ENCODE peak calls at places on chromosome 10, in four cellular contexts. Z is SK-N-SH, J is GM20000, V is cardiac fibroblast. G is an unnamed sample.

GRCh38 chr10:9296206-9296605 is 1241.7 kb downstream of the GATA3 start:
- DNase-seq in V (no peak), J (no peak), Z (no peak), G (no peak)

GRCh38 chr10:69409968-69410367 is 6.8 kb downstream of the TACR2 start:
- DNase-seq in Z (no peak), V (peak), J (peak), G (no peak)

GRCh38 chr10:71461917-71462641 is 65.4 kb downstream of the CDH23 start:
- DNase-seq in V (no peak), J (no peak), Z (no peak), G (no peak)

GRCh38 chr10:117133273-117134083 is 4.6 kb downstream of the VAX1 start:
- DNase-seq in Z (peak), V (no peak), J (peak), G (no peak)

GRCh38 chr10:20257422-20257821 is 441.2 kb downstream of the PLXDC2 start:
- DNase-seq in V (no peak), J (no peak), Z (no peak), G (no peak)

GRCh38 chr10:11869743-11870460 is 46.7 kb downstream of the PROSER2 start:
- DNase-seq in V (peak), Z (peak), J (no peak), G (no peak)

GRCh38 chr10:82213784-82214183 is 338.8 kb downstream of the NRG3 start:
- DNase-seq in Z (no peak), V (no peak), J (no peak), G (no peak)

GRCh38 chr10:35422236-35422635 is 85.9 kb downstream of the CCNY start:
- DNase-seq in Z (no peak), J (no peak), V (no peak), G (no peak)

GRCh38 chr10:19983880-19984279 is 167.6 kb downstream of the PLXDC2 start:
- DNase-seq in J (no peak), V (no peak), Z (no peak), G (no peak)

GRCh38 chr10:103473261-103473671 is 5.8 kb downstream of the CALHM3 start:
- DNase-seq in V (no peak), Z (no peak), J (no peak), G (no peak)

GRCh38 chr10:114110174-114110972 is 63.6 kb downstream of the CCDC186 start:
- DNase-seq in Z (no peak), J (no peak), V (no peak), G (no peak)

DNA sequence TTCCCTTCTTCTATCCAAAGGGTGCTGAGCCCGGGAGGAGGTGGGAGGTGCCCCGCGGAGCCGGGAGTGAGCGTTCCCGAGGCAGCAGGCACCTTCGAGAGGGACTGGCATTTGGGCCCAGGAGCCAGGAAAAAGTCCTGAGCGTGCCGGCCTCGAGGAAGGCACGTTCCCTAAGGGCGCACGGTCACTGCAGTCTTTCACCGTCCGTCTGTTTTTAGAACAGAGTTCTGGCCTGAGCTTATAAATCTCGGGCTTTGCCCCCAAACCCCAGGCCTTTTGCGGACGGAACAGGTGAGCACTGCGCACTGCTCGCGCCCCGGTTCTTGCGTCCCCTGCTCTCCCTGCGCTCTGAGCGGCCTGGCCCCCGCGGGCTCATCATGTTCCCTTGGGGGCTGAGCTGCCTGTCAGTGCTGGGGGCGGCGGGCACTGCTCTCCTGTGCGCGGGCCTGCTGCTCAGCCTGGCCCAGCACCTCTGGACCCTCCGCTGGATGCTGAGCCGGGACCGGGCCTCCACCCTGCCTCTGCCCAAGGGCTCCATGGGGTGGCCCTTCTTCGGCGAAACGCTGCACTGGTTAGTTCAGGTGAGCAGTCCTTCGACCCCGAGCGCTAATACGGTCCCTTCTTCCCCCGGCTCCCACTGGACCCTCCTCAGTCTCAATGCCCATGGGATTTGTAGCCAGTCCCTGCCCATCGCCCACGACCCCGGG is 442 bp downstream of the CYP26C1 start:
- DNase-seq in V (no peak), Z (peak), J (peak), G (no peak)
- TF ChIP-seq CTCF in V (no peak), Z (no peak), J (no peak), G (no peak)

DNA sequence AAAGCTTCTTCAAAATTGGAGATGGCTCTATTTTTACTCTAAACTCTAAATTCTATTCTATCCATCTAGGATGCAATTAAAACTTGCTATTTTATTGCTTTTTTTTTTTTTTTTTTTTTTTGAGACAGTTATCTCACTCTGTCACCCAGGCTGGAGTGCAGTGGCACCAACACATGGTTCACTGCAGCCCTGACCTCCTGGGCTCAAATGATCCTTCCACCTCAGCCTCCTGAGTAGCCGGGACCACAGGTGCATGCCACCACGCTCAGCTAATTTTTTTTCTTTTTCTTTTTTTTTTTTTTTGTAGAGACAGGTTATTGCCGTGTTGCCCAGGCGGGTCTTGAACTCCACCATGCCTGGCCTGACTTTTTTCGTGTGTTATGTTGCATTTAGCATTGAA is 41.2 kb downstream of the DNAJC1 start:
- DNase-seq in V (no peak), J (no peak), Z (no peak), G (no peak)
- TF ChIP-seq CTCF in V (no peak), J (no peak), Z (no peak), G (no peak)

DNA sequence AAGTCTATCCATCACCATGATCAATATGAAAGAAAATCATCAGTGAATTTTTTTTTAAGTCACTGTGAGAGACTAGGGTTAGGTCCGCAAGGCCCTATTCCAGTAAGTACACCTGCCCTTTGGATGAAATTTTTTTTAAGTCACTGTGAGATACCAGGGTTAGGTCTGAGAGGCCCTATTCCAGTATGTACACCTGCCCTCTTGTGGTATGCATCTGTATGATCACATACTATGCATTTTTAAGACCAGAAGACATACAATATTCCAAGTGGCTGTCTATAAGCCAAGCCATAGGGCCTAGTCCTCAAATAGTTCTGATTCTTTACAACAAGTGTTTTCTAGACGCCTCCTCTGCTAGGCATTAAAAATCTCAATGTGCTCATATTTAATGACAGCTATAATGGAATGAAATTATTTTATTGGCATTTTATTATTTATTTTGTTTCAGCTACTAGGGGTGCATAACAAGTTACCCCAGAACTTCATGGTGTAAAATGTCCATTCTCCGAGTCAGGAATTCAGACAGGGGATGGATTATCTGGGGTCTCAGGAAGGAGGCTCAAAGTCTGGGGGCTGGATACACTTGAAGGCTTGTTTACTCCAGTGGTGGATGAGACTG is 53.1 kb downstream of the TEX36 start:
- DNase-seq in Z (peak), J (peak), V (peak), G (peak)
- TF ChIP-seq CTCF in Z (peak), J (no peak), V (peak), G (peak)

GRCh38 chr10:10777723-10778122 is 239.9 kb upstream of the CELF2 start:
- DNase-seq in V (no peak), J (no peak), Z (no peak), G (no peak)
- TF ChIP-seq CTCF in V (no peak), J (no peak), Z (no peak), G (no peak)

DNA sequence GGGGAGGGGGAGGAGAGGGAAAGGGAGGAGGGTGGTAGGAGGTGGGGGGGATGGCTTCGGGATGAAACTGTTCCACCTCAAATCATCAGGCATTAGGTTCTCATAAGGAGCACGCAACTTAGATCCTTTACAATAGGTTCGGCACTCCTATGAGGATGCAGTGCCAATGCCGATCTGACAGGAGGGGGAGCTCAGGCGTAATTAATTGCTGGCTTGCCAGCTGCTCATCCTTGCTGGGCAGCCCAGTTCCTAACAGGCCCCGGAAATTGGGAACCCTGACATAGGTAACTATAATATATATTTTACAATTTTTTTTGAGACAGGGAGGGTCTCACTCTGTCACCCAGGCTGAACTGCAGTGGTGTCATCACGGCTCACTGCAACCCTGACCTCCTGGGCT is 118.8 kb upstream of the SFMBT2 start:
- DNase-seq in Z (peak), J (no peak), V (peak), G (no peak)
- TF ChIP-seq CTCF in Z (peak), J (no peak), V (no peak), G (no peak)

GRCh38 chr10:132788831-132789219 is 2.9 kb upstream of the NKX6-2 start:
- DNase-seq in V (no peak), J (no peak), Z (no peak), G (no peak)

GRCh38 chr10:132787253-132788179 is 1.6 kb upstream of the NKX6-2 start:
- DNase-seq in V (no peak), J (peak), Z (peak), G (no peak)

GRCh38 chr10:132789659-132790148 is 3.8 kb upstream of the NKX6-2 start:
- DNase-seq in J (no peak), Z (no peak), V (no peak), G (no peak)

GRCh38 chr10:132786529-132787252 is 744 bp upstream of the NKX6-2 start:
- DNase-seq in Z (peak), J (peak), V (no peak), G (no peak)

DNA sequence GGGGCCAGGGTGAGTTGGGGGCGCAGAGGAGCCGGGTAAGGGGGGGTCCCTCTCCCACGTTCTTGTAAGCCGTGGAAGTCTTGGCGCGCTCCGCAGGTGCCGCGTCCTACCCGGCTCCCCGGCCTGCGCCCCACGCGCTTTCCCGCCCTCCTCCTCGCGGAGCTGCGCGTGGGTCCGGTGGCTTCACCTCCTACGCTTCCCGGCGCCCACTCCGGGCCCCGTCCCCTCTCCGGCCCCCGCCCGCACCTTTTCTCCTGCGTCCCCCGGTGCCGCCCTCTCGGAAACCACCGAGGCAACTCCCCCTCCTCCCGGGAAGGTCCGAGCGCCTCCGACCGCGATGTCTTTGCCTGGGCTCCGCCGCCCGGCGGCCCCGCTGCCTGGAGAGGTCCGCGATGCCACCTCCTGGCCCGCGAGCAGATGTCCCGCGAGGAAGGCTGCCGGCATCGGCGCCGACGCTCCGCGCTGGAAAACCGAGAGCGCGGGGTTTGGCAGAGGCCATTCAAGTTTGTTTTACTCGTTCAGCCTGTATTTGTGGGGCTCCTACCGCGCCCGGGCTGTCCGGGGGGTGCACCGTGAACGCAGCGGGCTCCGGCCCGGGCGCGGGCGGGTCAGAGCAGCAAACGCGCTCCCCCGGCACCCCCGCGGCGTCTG is 2.4 kb upstream of the NKX6-2 start:
- DNase-seq in Z (peak), V (peak), J (peak), G (no peak)
- TF ChIP-seq CTCF in Z (peak), V (peak), J (no peak), G (peak)

GRCh38 chr10:51368943-51369342 is 294.7 kb downstream of the PRKG1 start:
- DNase-seq in V (no peak), J (no peak), Z (no peak), G (no peak)
- TF ChIP-seq CTCF in V (no peak), J (no peak), Z (peak), G (no peak)

GRCh38 chr10:84205049-84205852 is 10.9 kb downstream of the CDHR1 start:
- DNase-seq in J (peak), V (peak), Z (peak), G (no peak)

GRCh38 chr10:84202349-84202748 is 8.0 kb downstream of the CDHR1 start:
- DNase-seq in Z (no peak), V (no peak), J (no peak), G (no peak)

GRCh38 chr10:84205853-84206513 is 11.6 kb downstream of the CDHR1 start:
- DNase-seq in V (no peak), J (no peak), Z (no peak), G (no peak)

GRCh38 chr10:84204610-84205009 is 10.3 kb downstream of the CDHR1 start:
- DNase-seq in Z (no peak), V (no peak), J (no peak), G (no peak)

GRCh38 chr10:84204122-84204521 is 9.8 kb downstream of the CDHR1 start:
- DNase-seq in Z (peak), J (peak), V (no peak), G (no peak)
- TF ChIP-seq CTCF in Z (peak), J (peak), V (peak), G (peak)